ENCODE peak calls at places on chromosomes 16 and 17, in six cellular contexts. O, Y, Z, A, K and F are unnamed samples.
A peak's percentile ranks its signal among the peaks of the same experiment; 100 is the strongest.

GRCh38 chr16:15980329-15980728 is 30.9 kb downstream of the ABCC1 start:
- DNase-seq in K (no peak), Y (no peak), O (no peak), Z (no peak), A (no peak), F (no peak)

GRCh38 chr17:59370580-59371299 is 39.3 kb downstream of the YPEL2 start:
- DNase-seq in Z (no peak), Y (no peak), A (no peak), O (peak; percentile 53), K (no peak), F (no peak)

GRCh38 chr16:84739349-84740124 is 39.7 kb downstream of the USP10 start:
- DNase-seq in A (no peak), Y (no peak), Z (no peak), O (no peak), K (peak; percentile 98), F (peak; percentile 97)

GRCh38 chr16:84266451-84266850 is 26.6 kb upstream of the KCNG4 start:
- DNase-seq in A (no peak), Y (peak; percentile 92), K (peak; percentile 74), O (peak; percentile 70), Z (peak; percentile 48), F (peak; percentile 47)

GRCh38 chr17:63185420-63185819 is 219.4 kb downstream of the TANC2 start:
- DNase-seq in K (no peak), Z (no peak), Y (no peak), A (no peak), O (no peak), F (no peak)

GRCh38 chr16:2912330-2913199 is 834 bp downstream of the FLYWCH1 start:
- DNase-seq in A (no peak), K (peak; percentile 75), Y (no peak), Z (peak; percentile 15), O (no peak), F (peak; percentile 73)

GRCh38 chr17:77493901-77494663 is 353.3 kb downstream of the SEC14L1 start:
- DNase-seq in A (no peak), O (no peak), Z (no peak), Y (no peak), K (no peak), F (no peak)

GRCh38 chr17:83201206-83202001 is 122.0 kb downstream of the METRNL start:
- DNase-seq in K (no peak), Z (no peak), A (no peak), O (no peak), Y (no peak), F (no peak)

GRCh38 chr16:27773344-27773743 is 223.4 kb downstream of the KATNIP start:
- DNase-seq in K (no peak), O (no peak), A (no peak), Y (no peak), Z (no peak), F (no peak)

GRCh38 chr17:51486091-51486490 is 225.7 kb downstream of the UTP18 start:
- DNase-seq in A (no peak), Y (no peak), Z (no peak), K (no peak), O (no peak), F (no peak)

GRCh38 chr17:48004973-48005372 is 32.6 kb downstream of the COPZ2 start:
- DNase-seq in K (no peak), A (no peak), Z (no peak), O (no peak), Y (no peak), F (no peak)

GRCh38 chr16:66070140-66070887 is 296.2 kb upstream of the CDH5 start:
- DNase-seq in O (no peak), Z (no peak), K (peak; percentile 74), A (no peak), Y (no peak), F (peak; percentile 83)

GRCh38 chr17:81097943-81098308 is 63.0 kb downstream of the BAIAP2 start:
- DNase-seq in A (no peak), O (no peak), Y (no peak), Z (no peak), K (peak; percentile 29), F (peak; percentile 30)

GRCh38 chr17:47305302-47305923 is 18.3 kb upstream of the EFCAB13 start:
- DNase-seq in O (no peak), A (no peak), Z (no peak), K (peak; percentile 61), Y (no peak), F (peak; percentile 93)

GRCh38 chr17:78356163-78356713 is 3.6 kb downstream of the SOCS3 start:
- DNase-seq in O (no peak), A (peak; percentile 73), Z (peak; percentile 91), Y (peak; percentile 92), K (peak; percentile 96), F (peak; percentile 98)

GRCh38 chr17:1398900-1399299 is 1.1 kb downstream of the YWHAE start:
- DNase-seq in Z (peak; percentile 60), O (no peak), A (no peak), K (peak; percentile 65), Y (no peak), F (peak; percentile 40)

GRCh38 chr16:1825864-1826690 is 548 bp downstream of the HAGH start:
- DNase-seq in Y (no peak), Z (peak; percentile 52), K (peak; percentile 55), A (no peak), O (no peak), F (peak; percentile 48)

GRCh38 chr17:66348605-66349165 is 46.3 kb downstream of the PRKCA start:
- DNase-seq in O (no peak), Z (no peak), K (peak; percentile 88), Y (no peak), A (no peak), F (peak; percentile 89)

GRCh38 chr17:44759916-44760243 is 1.1 kb downstream of the ADAM11 start:
- DNase-seq in A (no peak), O (no peak), K (no peak), Y (no peak), Z (no peak), F (no peak)
- H4K91ac ChIP-seq in A (no peak overlapping the region), O (no peak overlapping the region), K (no peak overlapping the region), Y (no peak overlapping the region), Z (no peak overlapping the region), F (no peak overlapping the region)

DNA sequence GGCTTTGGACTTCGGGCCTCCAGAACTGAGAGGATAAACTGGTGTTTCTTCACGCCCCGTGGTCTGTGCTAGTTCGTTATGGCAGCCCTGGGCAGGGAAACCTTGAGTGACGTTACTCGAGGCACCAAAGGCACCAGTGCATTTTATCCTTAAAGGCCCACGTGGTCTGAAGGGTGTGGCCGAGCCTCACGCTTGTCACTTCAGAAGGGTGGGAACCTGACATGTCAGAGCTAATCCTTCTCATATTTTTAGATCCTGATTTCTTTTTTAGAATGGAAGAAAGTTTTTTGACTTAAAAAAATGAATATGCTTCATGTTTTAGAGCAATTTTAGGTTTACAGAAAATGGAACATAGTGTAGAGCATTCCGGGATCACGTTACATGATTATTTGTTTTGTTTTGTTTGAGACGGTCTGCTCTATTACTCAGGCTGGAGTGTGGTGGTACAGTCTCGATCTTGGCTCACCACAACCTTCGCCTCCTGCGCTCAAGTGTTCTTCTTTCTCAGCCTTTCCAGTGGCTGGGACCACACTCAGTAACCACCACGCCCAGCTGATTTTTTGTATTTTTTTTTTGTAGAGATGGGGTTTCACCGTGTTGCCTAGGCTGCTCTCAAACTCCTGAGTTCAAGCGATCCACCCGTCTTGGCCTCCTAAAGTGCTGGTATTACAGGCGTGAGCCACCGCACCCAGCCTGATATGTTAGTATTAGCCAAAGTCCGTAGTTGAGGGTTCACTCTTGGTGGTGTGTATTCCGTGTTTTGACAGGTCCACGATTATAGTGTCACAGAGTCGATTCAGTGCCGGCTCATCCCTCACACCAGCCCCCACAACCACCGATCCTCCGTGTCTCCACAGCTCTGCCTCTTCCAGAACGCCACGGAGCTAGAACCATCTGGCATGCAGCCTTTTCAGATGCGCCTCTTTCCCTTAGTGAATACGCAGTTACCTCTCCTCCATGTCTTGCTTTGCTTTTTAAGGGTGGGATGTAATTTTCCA is 47.9 kb downstream of the RAB11FIP3 start:
- DNase-seq in A (no peak), O (no peak), Z (no peak), Y (no peak), K (no peak), F (peak; percentile 19)
- H4K91ac ChIP-seq in A (no peak overlapping the region), O (no peak overlapping the region), Z (no peak overlapping the region), Y (no peak overlapping the region), K (peak overlapping the region; percentile 25), F (no peak overlapping the region)

GRCh38 chr16:58011652-58012051 is 10.4 kb downstream of the USB1 start:
- DNase-seq in A (no peak), Z (peak; percentile 19), Y (no peak), O (no peak), K (peak; percentile 86), F (peak; percentile 83)
- H4K91ac ChIP-seq in A (no peak overlapping the region), Z (no peak overlapping the region), Y (no peak overlapping the region), O (no peak overlapping the region), K (no peak overlapping the region), F (peak overlapping the region; percentile 27)

GRCh38 chr17:45110676-45111611 is 21.4 kb downstream of the PLCD3 start:
- DNase-seq in K (no peak), Y (no peak), O (no peak), A (no peak), Z (no peak), F (no peak)
- H4K91ac ChIP-seq in K (no peak overlapping the region), Y (no peak overlapping the region), O (no peak overlapping the region), A (no peak overlapping the region), Z (no peak overlapping the region), F (no peak overlapping the region)

DNA sequence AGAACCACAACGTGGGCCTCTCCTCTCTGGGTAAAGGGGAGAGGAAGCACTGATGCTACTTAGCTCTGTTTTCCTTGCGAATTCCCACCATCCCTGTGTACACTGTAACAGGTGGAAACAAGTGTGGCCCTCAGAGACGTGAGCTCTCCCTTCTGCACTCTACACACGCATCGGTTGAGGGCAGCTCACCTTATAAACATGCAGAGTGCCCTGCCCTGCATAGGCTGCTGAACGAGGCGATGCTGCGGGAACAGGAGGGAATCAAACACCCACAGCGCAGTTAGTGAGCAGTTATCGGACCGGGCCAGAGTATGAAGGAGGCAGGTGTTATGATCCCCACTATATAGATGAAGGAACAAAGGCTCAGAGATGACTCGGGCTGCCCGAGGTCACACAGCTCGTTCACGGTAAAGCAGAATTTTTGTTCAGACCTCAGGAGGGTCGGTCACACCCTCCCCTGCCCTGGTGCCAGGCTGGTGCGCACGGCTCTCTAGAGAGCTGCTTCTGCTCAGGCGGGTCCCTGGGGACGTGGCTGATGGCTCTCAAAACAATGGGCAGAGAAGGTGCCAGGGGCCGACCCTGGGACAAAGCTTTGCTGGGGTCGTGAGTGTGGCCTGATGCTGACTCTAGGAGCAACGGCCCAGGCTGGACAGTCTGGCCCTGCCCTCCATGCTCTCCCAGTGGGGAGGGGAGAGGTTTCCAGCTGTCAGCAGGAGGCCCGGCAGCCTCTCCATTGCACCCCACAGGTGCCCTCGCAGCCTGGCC is 68.5 kb downstream of the RPH3AL start:
- DNase-seq in O (no peak), Y (no peak), K (no peak), Z (no peak), A (no peak), F (no peak)
- H4K91ac ChIP-seq in O (no peak overlapping the region), Y (no peak overlapping the region), K (no peak overlapping the region), Z (no peak overlapping the region), A (no peak overlapping the region), F (no peak overlapping the region)